ENCODE peak calls at places on chromosome 11, in four cellular contexts. Y is HEK293T; J is SK-N-DZ; E is activated CD4-positive, CD25-positive, alpha-beta regulatory T cell. Q is an unnamed sample.

GRCh38 chr11:63719987-63720386 is 38.7 kb downstream of the RTN3 start:
- DNase-seq in Y (no peak), J (no peak), E (no peak), Q (no peak)

GRCh38 chr11:34324466-34324865 is 33.3 kb downstream of the ABTB2 start:
- DNase-seq in Y (no peak), J (no peak), E (no peak), Q (no peak)

GRCh38 chr11:134949121-134949591 is 537.1 kb upstream of the B3GAT1 start:
- DNase-seq in Y (no peak), J (no peak), E (no peak), Q (peak; percentile 64)

GRCh38 chr11:35614949-35615569 is 3.2 kb upstream of the FJX1 start:
- DNase-seq in Y (no peak), J (no peak), E (no peak), Q (no peak)

GRCh38 chr11:112769573-112769972 is 191.6 kb upstream of the NCAM1 start:
- DNase-seq in Y (no peak), J (no peak), E (no peak), Q (no peak)

GRCh38 chr11:25159341-25159740 is 662.5 kb downstream of the LUZP2 start:
- DNase-seq in Y (no peak), J (no peak), E (no peak), Q (no peak)

GRCh38 chr11:67675058-67675747 is 780 bp upstream of the ALDH3B2 start:
- DNase-seq in Y (no peak), J (no peak), E (no peak), Q (no peak)

GRCh38 chr11:67468509-67468834 is 579 bp downstream of the TMEM134 start:
- DNase-seq in Y (no peak), J (no peak), E (no peak), Q (no peak)

GRCh38 chr11:122743949-122744876 is 88.7 kb downstream of the UBASH3B start:
- DNase-seq in Y (no peak), J (no peak), E (peak; percentile 40), Q (no peak)

GRCh38 chr11:118287006-118287405 is 17.5 kb upstream of the CD3E start:
- DNase-seq in Y (no peak), J (no peak), E (no peak), Q (no peak)

GRCh38 chr11:69500285-69501120 is 19.0 kb downstream of the LINC01488 start:
- DNase-seq in Y (no peak), J (no peak), E (no peak), Q (no peak)

GRCh38 chr11:119196833-119197483 is 9.2 kb upstream of the CBL start:
- DNase-seq in Y (peak; percentile 79), J (peak; percentile 67), E (peak; percentile 51), Q (no peak)

GRCh38 chr11:16779436-16779835 is 41.0 kb downstream of the C11orf58 start:
- DNase-seq in Y (no peak), J (peak; percentile 20), E (no peak), Q (no peak)

GRCh38 chr11:96864998-96865397 is 475.2 kb downstream of the JRKL start:
- DNase-seq in Y (no peak), J (no peak), E (no peak), Q (no peak)

GRCh38 chr11:75450826-75451783 is 18.1 kb upstream of the KLHL35 start:
- DNase-seq in Y (peak; percentile 57), J (no peak), E (no peak), Q (no peak)

GRCh38 chr11:73152086-73152853 is 10.2 kb upstream of the FCHSD2 start:
- DNase-seq in Y (no peak), J (no peak), E (no peak), Q (no peak)

GRCh38 chr11:118911113-118911879 is 14.4 kb downstream of the BCL9L start:
- DNase-seq in Y (no peak), J (peak; percentile 10), E (no peak), Q (no peak)

GRCh38 chr11:46380340-46381045 is 976 bp upstream of the MDK start:
- DNase-seq in Y (peak; percentile 56), J (peak; percentile 97), E (no peak), Q (no peak)

GRCh38 chr11:111977141-111978027 is 40.2 kb downstream of the DIXDC1 start:
- DNase-seq in Y (peak; percentile 63), J (no peak), E (no peak), Q (peak; percentile 52)

GRCh38 chr11:12199231-12199948 is 89.0 kb downstream of the MICAL2 start:
- DNase-seq in Y (no peak), J (no peak), E (no peak), Q (no peak)

GRCh38 chr11:122108192-122108799 is 7.7 kb downstream of the BLID start:
- DNase-seq in Y (peak; percentile 22), J (peak; percentile 4), E (no peak), Q (no peak)

GRCh38 chr11:65932558-65932919 is 12.7 kb upstream of the TSGA10IP start:
- DNase-seq in Y (peak; percentile 57), J (no peak), E (no peak), Q (no peak)

GRCh38 chr11:45436118-45436517 is 150.0 kb upstream of the SYT13 start:
- DNase-seq in Y (no peak), J (no peak), E (no peak), Q (no peak)

GRCh38 chr11:488992-489391 is 18.1 kb downstream of the RNH1 start:
- DNase-seq in Y (no peak), J (no peak), E (no peak), Q (no peak)

GRCh38 chr11:128157423-128158298 is 429.7 kb downstream of the ETS1 start:
- DNase-seq in Y (peak; percentile 64), J (peak; percentile 48), E (peak; percentile 8), Q (no peak)

GRCh38 chr11:72070486-72070885 is 9.9 kb downstream of the NUMA1 start:
- DNase-seq in Y (no peak), J (no peak), E (no peak), Q (no peak)